ENCODE peak calls at places on chromosomes 5 and 9, in ten cellular contexts. A is IMR-90, M is esophagus muscularis mucosa, E is prostate gland, H is right lobe of liver, R is ovary, Z is spleen, B is adrenal gland, L is uterus, T is endothelial cell of umbilical vein. F is an unnamed sample.

GRCh38 chr5:78750281-78750680 is 101.7 kb upstream of the LHFPL2 start:
- DNase-seq in H (no peak), Z (no peak), M (no peak), A (no peak), T (no peak), R (no peak), B (no peak), L (no peak), E (no peak), F (no peak)

GRCh38 chr5:18314192-18314778 is 680.0 kb downstream of the TAF11L14 start:
- DNase-seq in H (no peak), Z (no peak), B (peak; percentile 9), R (no peak), T (peak; percentile 32), M (no peak), E (no peak), A (peak; percentile 20), L (no peak), F (no peak)

GRCh38 chr9:37984672-37985611 is 81.0 kb upstream of the SLC25A51 start:
- DNase-seq in Z (peak; percentile 47), E (no peak), H (peak; percentile 23), R (no peak), L (no peak), B (peak; percentile 86), T (no peak), M (no peak), A (peak; percentile 72), F (no peak)

GRCh38 chr5:179326176-179326997 is 18.9 kb downstream of the ADAMTS2 start:
- DNase-seq in R (peak; percentile 87), M (no peak), T (no peak), E (no peak), B (peak; percentile 35), H (peak; percentile 8), L (peak; percentile 88), Z (peak; percentile 47), A (peak; percentile 58), F (peak; percentile 65)

GRCh38 chr5:112711436-112711835 is 26.2 kb upstream of the APC start:
- DNase-seq in A (no peak), M (peak; percentile 8), R (no peak), L (no peak), H (no peak), B (no peak), Z (no peak), T (no peak), E (no peak), F (no peak)

GRCh38 chr5:83567741-83568530 is 96.4 kb downstream of the VCAN start:
- DNase-seq in L (no peak), Z (no peak), T (peak; percentile 24), E (no peak), H (no peak), M (no peak), R (no peak), A (peak; percentile 93), B (no peak), F (no peak)

GRCh38 chr5:112703866-112704820 is 33.5 kb upstream of the APC start:
- DNase-seq in R (no peak), L (no peak), M (no peak), E (no peak), B (peak; percentile 20), Z (no peak), A (peak; percentile 40), H (no peak), T (peak; percentile 80), F (no peak)

GRCh38 chr9:110446171-110446570 is 108.5 kb upstream of the TXNDC8 start:
- DNase-seq in L (no peak), T (no peak), R (no peak), B (no peak), A (peak; percentile 22), E (no peak), Z (no peak), H (no peak), M (no peak), F (no peak)

GRCh38 chr5:180787711-180788431 is 14.7 kb downstream of the MGAT1 start:
- DNase-seq in M (peak; percentile 82), A (peak; percentile 57), L (no peak), B (no peak), E (no peak), Z (peak; percentile 67), H (no peak), R (no peak), T (no peak), F (no peak)

GRCh38 chr5:43281840-43282658 is 31.2 kb downstream of the HMGCS1 start:
- DNase-seq in M (no peak), L (no peak), R (no peak), T (no peak), A (peak; percentile 10), Z (no peak), E (no peak), B (no peak), H (no peak), F (no peak)

GRCh38 chr5:128446-128845 is 36.5 kb downstream of the PLEKHG4B start:
- DNase-seq in T (no peak), Z (no peak), R (no peak), M (peak; percentile 47), A (no peak), B (no peak), H (no peak), L (no peak), E (no peak), F (no peak)

GRCh38 chr9:135680091-135680490 is 17.0 kb downstream of the LCN9 start:
- DNase-seq in T (no peak), E (no peak), R (no peak), A (no peak), Z (no peak), B (no peak), L (no peak), H (no peak), M (no peak), F (no peak)

GRCh38 chr5:170523830-170524229 is 20.0 kb downstream of the KCNIP1 start:
- DNase-seq in H (no peak), L (no peak), T (no peak), A (no peak), B (no peak), M (no peak), R (no peak), Z (no peak), E (no peak), F (no peak)

GRCh38 chr9:120928015-120928719 is 1.6 kb upstream of the TRAF1 start:
- DNase-seq in H (peak; percentile 55), T (peak; percentile 62), A (no peak), B (peak; percentile 79), Z (peak; percentile 85), R (peak; percentile 62), M (no peak), L (peak; percentile 59), E (peak; percentile 36), F (no peak)

GRCh38 chr5:83718195-83718825 is 2.3 kb downstream of the HAPLN1 start:
- DNase-seq in R (no peak), A (peak; percentile 73), B (peak; percentile 19), M (no peak), E (peak; percentile 22), L (no peak), H (no peak), T (peak; percentile 70), Z (no peak), F (no peak)

GRCh38 chr9:27204578-27204977 is 92.4 kb downstream of the EQTN start:
- DNase-seq in Z (no peak), H (no peak), B (no peak), E (no peak), R (no peak), M (no peak), T (no peak), L (no peak), A (peak; percentile 54), F (no peak)

GRCh38 chr9:70510157-70510770 is 95.8 kb upstream of the KLF9 start:
- DNase-seq in T (peak; percentile 46), Z (peak; percentile 69), R (no peak), E (peak; percentile 22), B (peak; percentile 36), A (no peak), H (peak; percentile 54), M (no peak), L (no peak), F (no peak)

GRCh38 chr5:151692312-151692711 is 5.6 kb upstream of the SPARC start:
- DNase-seq in A (no peak), H (no peak), L (no peak), Z (no peak), B (no peak), E (no peak), M (no peak), T (peak; percentile 57), R (no peak), F (no peak)
- TF ChIP-seq POLR2A in A (no peak), H (no peak), L (no peak), Z (no peak), B (no peak), E (no peak), M (no peak), T (no peak), R (no peak), F (no peak)

GRCh38 chr9:109248133-109248581 is 72.7 kb downstream of the EPB41L4B start:
- DNase-seq in M (no peak), Z (no peak), B (no peak), T (no peak), R (no peak), L (no peak), H (peak; percentile 41), E (no peak), A (peak; percentile 57), F (no peak)
- TF ChIP-seq CTCF in M (no peak), Z (no peak), B (no peak), T (no peak), R (no peak), L (no peak), H (peak; percentile 16), E (no peak), A (peak; percentile 12), F (no peak)

DNA sequence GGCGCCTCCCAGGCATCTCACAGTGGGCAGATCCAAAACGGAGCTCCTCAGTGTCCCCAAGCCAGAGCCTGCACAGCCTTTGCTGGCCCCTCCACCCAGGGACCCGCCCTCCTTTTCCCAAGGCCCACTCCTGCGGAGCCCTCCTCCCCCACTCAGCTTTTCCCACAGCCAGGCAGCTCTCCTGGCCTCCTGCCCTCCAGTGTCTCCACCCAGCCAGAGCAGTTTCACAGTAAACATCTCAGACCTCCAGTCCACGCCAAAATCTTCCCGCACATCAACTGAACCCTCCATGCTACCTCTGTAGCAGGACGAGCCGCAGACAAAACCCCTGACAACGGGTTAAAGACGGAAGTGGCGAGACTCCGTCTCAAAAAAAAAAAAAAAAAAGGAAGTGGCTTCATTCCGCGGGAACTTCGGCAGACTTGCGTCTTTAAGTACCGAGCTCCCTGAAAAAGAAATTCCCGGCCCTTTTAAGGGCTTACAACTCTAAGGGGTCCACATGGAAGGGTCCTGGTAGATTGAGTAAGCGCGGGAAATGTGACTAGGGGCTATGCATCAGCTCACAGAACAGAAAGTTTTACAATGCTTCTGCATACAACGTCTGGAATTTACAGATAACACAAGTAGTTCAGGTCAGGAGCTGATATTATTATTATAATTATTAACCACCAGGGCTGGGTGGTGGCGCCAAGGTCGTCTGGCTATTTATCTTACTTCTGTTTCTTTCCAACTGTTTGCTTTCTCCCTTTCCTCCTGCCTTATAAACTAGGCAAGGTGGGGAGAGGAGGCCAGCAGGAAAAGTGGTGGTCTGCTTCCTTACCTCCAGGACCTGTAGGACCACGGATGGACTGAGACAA is 11.4 kb upstream of the GRIN1 start:
- DNase-seq in E (no peak), Z (no peak), T (peak; percentile 35), H (no peak), A (no peak), R (no peak), M (no peak), L (no peak), B (no peak), F (no peak)
- TF ChIP-seq POLR2A in E (no peak), Z (no peak), T (no peak), H (no peak), A (no peak), R (no peak), M (no peak), L (no peak), B (no peak), F (no peak)

GRCh38 chr5:157542282-157542966 is 33.2 kb downstream of the ADAM19 start:
- DNase-seq in Z (no peak), B (no peak), H (no peak), M (no peak), R (no peak), T (no peak), E (no peak), A (no peak), L (peak; percentile 40), F (no peak)
- TF ChIP-seq CTCF in Z (no peak), B (no peak), H (no peak), M (no peak), R (no peak), T (no peak), E (no peak), A (no peak), L (no peak), F (no peak)